ENCODE peak calls at places on chromosomes 13 and 19, in six cellular contexts. B, A, X, Y, N and M are unnamed samples.

GRCh38 chr19:14318873-14319272 is 62.4 kb upstream of the ADGRE5 start:
- DNase-seq in A (no peak), Y (no peak), X (no peak), N (no peak), B (peak), M (no peak)

GRCh38 chr19:15673176-15673654 is 328 bp downstream of the CYP4F12 start:
- DNase-seq in B (no peak), X (no peak), N (no peak), Y (no peak), A (no peak), M (no peak)

GRCh38 chr19:19822148-19822429 is 539 bp upstream of the ZNF506 start:
- DNase-seq in X (no peak), B (no peak), N (no peak), A (peak), Y (no peak), M (no peak)

GRCh38 chr13:60062502-60062901 is 101.2 kb downstream of the DIAPH3 start:
- DNase-seq in B (no peak), Y (no peak), X (no peak), A (no peak), N (no peak), M (no peak)

GRCh38 chr19:6632002-6632621 is 37.8 kb downstream of the TNFSF14 start:
- DNase-seq in Y (peak), N (peak), X (no peak), B (peak), A (peak), M (peak)

GRCh38 chr13:70088926-70089325 is 18.7 kb upstream of the ATXN8OS start:
- DNase-seq in N (no peak), X (no peak), Y (no peak), A (no peak), B (no peak), M (no peak)

GRCh38 chr13:49527123-49527522 is 31.4 kb downstream of the PHF11 start:
- DNase-seq in Y (no peak), N (peak), X (no peak), A (no peak), B (no peak), M (no peak)

GRCh38 chr13:33015791-33016323 is 366 bp upstream of the KL start:
- DNase-seq in N (no peak), X (no peak), Y (no peak), B (peak), A (no peak), M (no peak)

GRCh38 chr13:91922969-91923592 is 524.7 kb downstream of the GPC5 start:
- DNase-seq in Y (no peak), X (no peak), B (no peak), N (no peak), A (no peak), M (no peak)

GRCh38 chr13:97727991-97728390 is 225.5 kb upstream of the IPO5 start:
- DNase-seq in N (no peak), B (no peak), X (no peak), Y (no peak), A (no peak), M (no peak)

GRCh38 chr13:100722517-100722916 is 47.9 kb upstream of the TMTC4 start:
- DNase-seq in A (no peak), Y (no peak), B (no peak), X (no peak), N (no peak), M (no peak)

GRCh38 chr19:14497347-14497921 is 1.5 kb upstream of the GIPC1 start:
- DNase-seq in A (no peak), X (no peak), B (no peak), N (no peak), Y (no peak), M (no peak)

GRCh38 chr13:99659234-99659633 is 158.0 kb downstream of the TM9SF2 start:
- DNase-seq in A (no peak), Y (no peak), N (no peak), X (no peak), B (no peak), M (no peak)

GRCh38 chr13:20825476-20825875 is 51.7 kb upstream of the EEF1AKMT1 start:
- DNase-seq in X (no peak), A (peak), Y (no peak), B (no peak), N (no peak), M (no peak)

GRCh38 chr19:17949956-17950309 is 17.0 kb upstream of the KCNN1 start:
- DNase-seq in X (no peak), Y (no peak), N (no peak), B (peak), A (no peak), M (no peak)
- H3K4me3 ChIP-seq in X (no peak), Y (peak), N (no peak), B (peak), A (no peak), M (peak)

DNA sequence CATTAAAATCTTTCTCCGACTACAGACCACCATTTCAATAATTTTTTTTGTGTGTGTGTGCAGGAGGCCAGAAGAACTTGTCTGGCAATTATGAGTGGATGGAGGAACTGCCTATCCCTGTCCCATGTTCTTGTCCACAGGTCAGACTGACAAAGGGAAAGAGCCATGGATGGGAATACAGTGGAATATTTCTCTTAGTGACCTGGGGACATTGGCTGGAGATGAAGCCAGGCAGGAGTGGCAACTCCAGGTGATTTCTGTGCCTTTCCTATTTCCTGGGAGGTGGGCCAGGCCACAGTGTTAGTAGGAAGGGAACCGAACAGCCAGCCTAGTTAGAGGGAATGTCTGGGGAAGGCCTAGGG is 3.7 kb downstream of the PSG9 start:
- DNase-seq in X (no peak), A (no peak), Y (no peak), N (no peak), B (no peak), M (no peak)
- H3K4me3 ChIP-seq in X (no peak), A (no peak), Y (no peak), N (no peak), B (no peak), M (no peak)

GRCh38 chr13:114128348-114128623 is 4.1 kb downstream of the RASA3 start:
- DNase-seq in B (no peak), X (no peak), N (no peak), Y (no peak), A (no peak), M (no peak)
- H3K4me3 ChIP-seq in B (no peak), X (peak), N (peak), Y (no peak), A (peak), M (no peak)

DNA sequence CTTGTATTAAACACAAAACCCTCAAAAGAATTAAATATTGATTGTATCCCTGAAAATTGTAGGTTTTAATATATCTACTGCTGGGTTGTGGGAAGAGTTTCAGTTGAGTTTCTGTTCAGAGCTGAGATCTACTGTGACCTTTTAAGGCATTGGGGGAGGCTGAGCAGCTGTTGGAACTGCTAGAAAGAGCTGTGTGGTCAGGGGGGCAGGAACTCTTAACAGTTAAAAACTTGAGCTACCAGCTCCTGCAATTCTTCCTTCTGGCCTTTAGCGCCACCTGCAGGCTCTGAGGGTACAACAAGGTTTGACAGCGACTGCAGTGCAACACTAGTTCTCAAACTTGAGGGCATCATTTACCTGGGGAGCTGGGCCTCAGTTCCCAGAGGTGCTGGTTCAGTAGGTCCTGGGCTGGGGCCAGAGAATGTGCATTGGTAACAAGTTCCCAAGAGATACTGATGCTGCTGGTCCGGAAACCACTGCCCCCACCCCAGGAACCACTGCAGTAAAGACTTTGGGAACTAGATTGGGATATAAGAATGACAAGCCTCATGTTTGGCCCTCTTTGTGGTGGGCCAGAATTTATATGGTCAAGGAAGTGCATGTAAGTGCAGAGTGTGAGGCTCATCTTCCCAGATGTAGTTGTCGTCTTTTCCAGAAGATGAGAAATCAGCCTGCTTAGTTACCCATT is 2.5 kb downstream of the RNASEH2B start:
- DNase-seq in X (peak), A (peak), Y (peak), N (peak), B (peak), M (peak)
- H3K4me3 ChIP-seq in X (no peak), A (no peak), Y (no peak), N (no peak), B (no peak), M (peak)

DNA sequence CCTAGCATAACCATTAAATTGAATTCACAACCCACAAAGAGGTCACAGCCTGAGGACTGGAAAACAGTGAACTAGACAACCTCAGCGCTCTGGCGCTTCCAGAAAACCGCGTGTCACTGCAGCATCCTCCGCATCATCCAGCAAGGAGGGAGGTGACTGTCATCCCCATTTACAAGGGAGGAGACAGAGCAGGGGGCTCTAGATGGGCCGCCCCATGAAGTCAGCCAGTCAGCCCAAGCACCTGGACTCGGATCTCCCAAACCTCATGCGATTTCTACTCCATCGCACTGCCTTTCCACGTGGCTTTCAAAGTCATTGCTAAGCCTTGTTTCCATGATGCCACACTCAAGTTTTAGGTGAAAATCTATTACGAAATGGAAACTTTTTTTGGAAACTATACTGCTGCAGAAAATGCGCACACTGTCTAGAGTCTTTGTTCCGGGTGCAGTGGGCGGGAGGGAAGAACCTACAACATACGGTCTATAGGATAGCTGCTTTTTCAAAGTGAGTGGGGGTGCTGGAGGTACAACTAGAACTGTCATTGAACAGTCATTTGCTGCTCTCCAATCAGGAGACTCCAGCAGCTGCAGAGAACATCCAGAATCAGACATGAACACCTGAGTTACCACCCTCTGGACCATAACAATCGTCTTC is 2.8 kb downstream of the AP3D1 start:
- DNase-seq in N (no peak), Y (no peak), A (no peak), B (no peak), X (no peak), M (no peak)
- H3K4me3 ChIP-seq in N (no peak), Y (no peak), A (no peak), B (no peak), X (no peak), M (no peak)

GRCh38 chr19:34479396-34479795 is 2.2 kb upstream of the WTIP start:
- DNase-seq in Y (no peak), N (no peak), X (no peak), B (no peak), A (no peak), M (no peak)

GRCh38 chr19:34480491-34480890 is 1.1 kb upstream of the WTIP start:
- DNase-seq in B (peak), A (no peak), Y (no peak), X (no peak), N (no peak), M (no peak)

GRCh38 chr19:34481861-34482379 is 362 bp downstream of the WTIP start:
- DNase-seq in X (no peak), Y (no peak), B (peak), N (peak), A (peak), M (no peak)

GRCh38 chr19:34482380-34483250 is 1.1 kb downstream of the WTIP start:
- DNase-seq in B (peak), Y (no peak), A (peak), X (no peak), N (peak), M (no peak)

GRCh38 chr19:34480971-34481821 is at the start of gene WTIP:
- DNase-seq in B (peak), A (peak), N (peak), X (no peak), Y (no peak), M (no peak)
- H3K4me3 ChIP-seq in B (peak), A (peak), N (peak), X (peak), Y (peak), M (peak)